ENCODE peak calls at places on chromosomes 13 and 19, in eight cellular contexts. One of them, this sample, is unnamed.
A peak's percentile ranks its signal among the peaks of the same experiment; 100 is the strongest.

GRCh38 chr19:12757544-12758274 is 6.1 kb downstream of the BEST2 start:
- DNase-seq in CD8-positive, alpha-beta T cell: peak; percentile 49
- DNase-seq in GM13976: peak; percentile 88
- DNase-seq in psoas muscle: peak; percentile 85
- DNase-seq in HFFc6: peak; percentile 60
- DNase-seq in neural progenitor cell: peak; percentile 90
- DNase-seq in fibroblast of the aortic adventitia: peak; percentile 57
- DNase-seq in bronchial epithelial cell: peak; percentile 40
- DNase-seq in this sample: peak; percentile 69

GRCh38 chr19:17749912-17750317 is 1.4 kb upstream of the FCHO1 start:
- DNase-seq in CD8-positive, alpha-beta T cell: peak; percentile 24
- DNase-seq in GM13976: no peak
- DNase-seq in psoas muscle: no peak
- DNase-seq in HFFc6: no peak
- DNase-seq in neural progenitor cell: no peak
- DNase-seq in fibroblast of the aortic adventitia: peak; percentile 9
- DNase-seq in bronchial epithelial cell: no peak
- DNase-seq in this sample: no peak

GRCh38 chr19:13906525-13906904 is 514 bp downstream of the CC2D1A start:
- DNase-seq in CD8-positive, alpha-beta T cell: peak; percentile 28
- DNase-seq in GM13976: no peak
- DNase-seq in psoas muscle: no peak
- DNase-seq in HFFc6: no peak
- DNase-seq in neural progenitor cell: no peak
- DNase-seq in fibroblast of the aortic adventitia: no peak
- DNase-seq in bronchial epithelial cell: no peak
- DNase-seq in this sample: no peak

GRCh38 chr19:52307275-52307674 is 10.3 kb downstream of the ZNF480 start:
- DNase-seq in CD8-positive, alpha-beta T cell: no peak
- DNase-seq in GM13976: no peak
- DNase-seq in psoas muscle: no peak
- DNase-seq in HFFc6: no peak
- DNase-seq in neural progenitor cell: peak; percentile 16
- DNase-seq in fibroblast of the aortic adventitia: peak; percentile 19
- DNase-seq in bronchial epithelial cell: no peak
- DNase-seq in this sample: no peak

GRCh38 chr19:46513461-46514236 is 18.0 kb upstream of the PNMA8B start:
- DNase-seq in CD8-positive, alpha-beta T cell: peak; percentile 83
- DNase-seq in GM13976: peak; percentile 87
- DNase-seq in psoas muscle: peak; percentile 89
- DNase-seq in HFFc6: peak; percentile 18
- DNase-seq in neural progenitor cell: peak; percentile 93
- DNase-seq in fibroblast of the aortic adventitia: peak; percentile 90
- DNase-seq in bronchial epithelial cell: peak; percentile 22
- DNase-seq in this sample: peak; percentile 74

GRCh38 chr19:35858311-35858710 is 1.6 kb downstream of the KIRREL2 start:
- DNase-seq in CD8-positive, alpha-beta T cell: no peak
- DNase-seq in GM13976: no peak
- DNase-seq in psoas muscle: no peak
- DNase-seq in HFFc6: no peak
- DNase-seq in neural progenitor cell: no peak
- DNase-seq in fibroblast of the aortic adventitia: no peak
- DNase-seq in bronchial epithelial cell: no peak
- DNase-seq in this sample: no peak

GRCh38 chr13:46756977-46757376 is 40.0 kb downstream of the ESD start:
- DNase-seq in CD8-positive, alpha-beta T cell: no peak
- DNase-seq in GM13976: no peak
- DNase-seq in psoas muscle: no peak
- DNase-seq in HFFc6: peak; percentile 4
- DNase-seq in neural progenitor cell: no peak
- DNase-seq in fibroblast of the aortic adventitia: peak; percentile 71
- DNase-seq in bronchial epithelial cell: peak; percentile 25
- DNase-seq in this sample: no peak

GRCh38 chr13:47829684-47830083 is 171.4 kb downstream of the SUCLA2 start:
- DNase-seq in CD8-positive, alpha-beta T cell: no peak
- DNase-seq in GM13976: no peak
- DNase-seq in psoas muscle: no peak
- DNase-seq in HFFc6: no peak
- DNase-seq in neural progenitor cell: no peak
- DNase-seq in fibroblast of the aortic adventitia: peak; percentile 41
- DNase-seq in bronchial epithelial cell: no peak
- DNase-seq in this sample: no peak

GRCh38 chr19:2695288-2695866 is 7.1 kb downstream of the GNG7 start:
- DNase-seq in CD8-positive, alpha-beta T cell: no peak
- DNase-seq in GM13976: no peak
- DNase-seq in psoas muscle: no peak
- DNase-seq in HFFc6: no peak
- DNase-seq in neural progenitor cell: no peak
- DNase-seq in fibroblast of the aortic adventitia: no peak
- DNase-seq in bronchial epithelial cell: no peak
- DNase-seq in this sample: no peak

GRCh38 chr19:23286477-23286876 is 36.3 kb upstream of the ZNF724 start:
- DNase-seq in CD8-positive, alpha-beta T cell: no peak
- DNase-seq in GM13976: no peak
- DNase-seq in psoas muscle: no peak
- DNase-seq in HFFc6: no peak
- DNase-seq in neural progenitor cell: peak; percentile 19
- DNase-seq in fibroblast of the aortic adventitia: no peak
- DNase-seq in bronchial epithelial cell: no peak
- DNase-seq in this sample: no peak

GRCh38 chr13:24923305-24923640 is 159.3 kb downstream of the RNF17 start:
- DNase-seq in CD8-positive, alpha-beta T cell: no peak
- DNase-seq in GM13976: peak; percentile 78
- DNase-seq in psoas muscle: no peak
- DNase-seq in HFFc6: peak; percentile 64
- DNase-seq in neural progenitor cell: no peak
- DNase-seq in fibroblast of the aortic adventitia: peak; percentile 92
- DNase-seq in bronchial epithelial cell: no peak
- DNase-seq in this sample: no peak

GRCh38 chr19:30846102-30846501 is 473.9 kb downstream of the ZNF536 start:
- DNase-seq in CD8-positive, alpha-beta T cell: no peak
- DNase-seq in GM13976: no peak
- DNase-seq in psoas muscle: no peak
- DNase-seq in HFFc6: no peak
- DNase-seq in neural progenitor cell: no peak
- DNase-seq in fibroblast of the aortic adventitia: no peak
- DNase-seq in bronchial epithelial cell: no peak
- DNase-seq in this sample: no peak

GRCh38 chr13:24308488-24309020 is 826 bp upstream of the C1QTNF9 start:
- DNase-seq in CD8-positive, alpha-beta T cell: no peak
- DNase-seq in GM13976: no peak
- DNase-seq in psoas muscle: no peak
- DNase-seq in HFFc6: no peak
- DNase-seq in neural progenitor cell: no peak
- DNase-seq in fibroblast of the aortic adventitia: no peak
- DNase-seq in bronchial epithelial cell: no peak
- DNase-seq in this sample: no peak

GRCh38 chr13:44546164-44546563 is 30.0 kb downstream of the TSC22D1 start:
- DNase-seq in CD8-positive, alpha-beta T cell: no peak
- DNase-seq in GM13976: no peak
- DNase-seq in psoas muscle: no peak
- DNase-seq in HFFc6: no peak
- DNase-seq in neural progenitor cell: no peak
- DNase-seq in fibroblast of the aortic adventitia: no peak
- DNase-seq in bronchial epithelial cell: no peak
- DNase-seq in this sample: no peak

GRCh38 chr19:56710437-56710836 is 38.9 kb upstream of the ZNF835 start:
- DNase-seq in CD8-positive, alpha-beta T cell: no peak
- DNase-seq in GM13976: no peak
- DNase-seq in psoas muscle: no peak
- DNase-seq in HFFc6: no peak
- DNase-seq in neural progenitor cell: no peak
- DNase-seq in fibroblast of the aortic adventitia: no peak
- DNase-seq in bronchial epithelial cell: no peak
- DNase-seq in this sample: no peak

GRCh38 chr19:19209372-19209771 is 2.4 kb upstream of the NCAN start:
- DNase-seq in CD8-positive, alpha-beta T cell: no peak
- DNase-seq in GM13976: no peak
- DNase-seq in psoas muscle: no peak
- DNase-seq in HFFc6: no peak
- DNase-seq in neural progenitor cell: no peak
- DNase-seq in fibroblast of the aortic adventitia: no peak
- DNase-seq in bronchial epithelial cell: no peak
- DNase-seq in this sample: no peak

GRCh38 chr19:16319466-16319865 is 5.2 kb upstream of the KLF2 start:
- DNase-seq in CD8-positive, alpha-beta T cell: peak; percentile 60
- DNase-seq in GM13976: no peak
- DNase-seq in psoas muscle: no peak
- DNase-seq in HFFc6: no peak
- DNase-seq in neural progenitor cell: no peak
- DNase-seq in fibroblast of the aortic adventitia: no peak
- DNase-seq in bronchial epithelial cell: no peak
- DNase-seq in this sample: no peak

GRCh38 chr13:33794576-33794975 is 23.4 kb upstream of the RFC3 start:
- DNase-seq in CD8-positive, alpha-beta T cell: no peak
- DNase-seq in GM13976: no peak
- DNase-seq in psoas muscle: no peak
- DNase-seq in HFFc6: no peak
- DNase-seq in neural progenitor cell: no peak
- DNase-seq in fibroblast of the aortic adventitia: no peak
- DNase-seq in bronchial epithelial cell: no peak
- DNase-seq in this sample: no peak

GRCh38 chr19:53507523-53508442 is 30.2 kb upstream of the ZNF331 start:
- DNase-seq in CD8-positive, alpha-beta T cell: no peak
- DNase-seq in GM13976: no peak
- DNase-seq in psoas muscle: no peak
- DNase-seq in HFFc6: no peak
- DNase-seq in neural progenitor cell: no peak
- DNase-seq in fibroblast of the aortic adventitia: no peak
- DNase-seq in bronchial epithelial cell: no peak
- DNase-seq in this sample: no peak
- TF ChIP-seq CTCF in CD8-positive, alpha-beta T cell: no peak
- TF ChIP-seq CTCF in GM13976: no peak
- TF ChIP-seq CTCF in psoas muscle: no peak
- TF ChIP-seq CTCF in HFFc6: no peak
- TF ChIP-seq CTCF in neural progenitor cell: no peak
- TF ChIP-seq CTCF in fibroblast of the aortic adventitia: no peak
- TF ChIP-seq CTCF in bronchial epithelial cell: no peak
- TF ChIP-seq CTCF in this sample: no peak

GRCh38 chr13:71017607-71018006 is 849.4 kb downstream of the DACH1 start:
- DNase-seq in CD8-positive, alpha-beta T cell: no peak
- DNase-seq in GM13976: no peak
- DNase-seq in psoas muscle: no peak
- DNase-seq in HFFc6: no peak
- DNase-seq in neural progenitor cell: no peak
- DNase-seq in fibroblast of the aortic adventitia: no peak
- DNase-seq in bronchial epithelial cell: no peak
- DNase-seq in this sample: no peak
- TF ChIP-seq CTCF in CD8-positive, alpha-beta T cell: no peak
- TF ChIP-seq CTCF in GM13976: no peak
- TF ChIP-seq CTCF in psoas muscle: no peak
- TF ChIP-seq CTCF in HFFc6: no peak
- TF ChIP-seq CTCF in neural progenitor cell: no peak
- TF ChIP-seq CTCF in fibroblast of the aortic adventitia: no peak
- TF ChIP-seq CTCF in bronchial epithelial cell: no peak
- TF ChIP-seq CTCF in this sample: no peak

DNA sequence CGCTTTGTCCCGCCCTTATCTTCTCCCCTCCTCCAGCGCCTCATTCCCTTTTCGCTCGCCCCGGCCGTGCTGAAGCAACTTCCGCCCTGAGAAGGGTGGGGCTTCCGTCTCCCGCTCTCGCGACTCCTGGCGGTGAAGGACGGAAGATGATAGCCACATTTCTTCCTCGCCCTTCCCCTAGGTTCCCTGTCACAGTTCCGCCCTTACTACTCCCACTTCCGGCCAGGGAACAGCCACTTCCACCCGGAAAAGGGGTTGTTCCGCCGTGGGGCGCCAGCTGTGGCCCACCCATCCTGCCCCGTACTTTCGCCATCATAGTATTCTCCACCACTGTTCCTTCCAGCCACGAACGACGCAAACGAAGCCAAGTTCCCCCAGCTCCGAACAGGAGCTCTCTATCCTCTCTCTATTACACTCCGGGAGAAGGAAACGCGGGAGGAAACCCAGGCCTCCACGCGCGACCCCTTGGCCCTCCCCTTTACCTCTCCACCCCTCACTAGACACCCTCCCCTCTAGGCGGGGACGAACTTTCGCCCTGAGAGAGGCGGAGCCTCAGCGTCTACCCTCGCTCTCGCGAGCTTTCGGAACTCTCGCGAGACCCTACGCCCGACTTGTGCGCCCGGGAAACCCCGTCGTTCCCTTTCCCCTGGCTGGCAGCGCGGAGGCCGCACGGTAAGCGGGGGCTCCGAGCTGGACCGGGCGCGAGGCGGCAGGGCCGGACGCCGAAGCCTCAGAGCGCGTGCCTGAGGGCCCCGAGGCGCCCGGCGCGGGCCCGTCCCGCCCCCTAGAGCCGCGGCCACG is at the start of gene RPS19:
- DNase-seq in CD8-positive, alpha-beta T cell: peak; percentile 99
- DNase-seq in GM13976: peak; percentile 97
- DNase-seq in psoas muscle: peak; percentile 99
- DNase-seq in HFFc6: peak; percentile 98
- DNase-seq in neural progenitor cell: peak; percentile 99
- DNase-seq in fibroblast of the aortic adventitia: peak; percentile 99
- DNase-seq in bronchial epithelial cell: peak; percentile 95
- DNase-seq in this sample: peak; percentile 98
- TF ChIP-seq CTCF in CD8-positive, alpha-beta T cell: peak; percentile 82
- TF ChIP-seq CTCF in GM13976: no peak
- TF ChIP-seq CTCF in psoas muscle: peak; percentile 60
- TF ChIP-seq CTCF in HFFc6: peak; percentile 86
- TF ChIP-seq CTCF in neural progenitor cell: peak; percentile 60
- TF ChIP-seq CTCF in fibroblast of the aortic adventitia: peak; percentile 63
- TF ChIP-seq CTCF in bronchial epithelial cell: peak; percentile 68
- TF ChIP-seq CTCF in this sample: no peak

GRCh38 chr13:39656325-39656677 is 839 bp downstream of the COG6 start:
- DNase-seq in CD8-positive, alpha-beta T cell: no peak
- DNase-seq in GM13976: no peak
- DNase-seq in psoas muscle: no peak
- DNase-seq in HFFc6: no peak
- DNase-seq in neural progenitor cell: peak; percentile 4
- DNase-seq in fibroblast of the aortic adventitia: peak; percentile 15
- DNase-seq in bronchial epithelial cell: peak; percentile 14
- DNase-seq in this sample: no peak

GRCh38 chr13:39655041-39655568 is 357 bp upstream of the COG6 start:
- DNase-seq in CD8-positive, alpha-beta T cell: no peak
- DNase-seq in GM13976: no peak
- DNase-seq in psoas muscle: no peak
- DNase-seq in HFFc6: no peak
- DNase-seq in neural progenitor cell: no peak
- DNase-seq in fibroblast of the aortic adventitia: no peak
- DNase-seq in bronchial epithelial cell: peak; percentile 2
- DNase-seq in this sample: no peak

DNA sequence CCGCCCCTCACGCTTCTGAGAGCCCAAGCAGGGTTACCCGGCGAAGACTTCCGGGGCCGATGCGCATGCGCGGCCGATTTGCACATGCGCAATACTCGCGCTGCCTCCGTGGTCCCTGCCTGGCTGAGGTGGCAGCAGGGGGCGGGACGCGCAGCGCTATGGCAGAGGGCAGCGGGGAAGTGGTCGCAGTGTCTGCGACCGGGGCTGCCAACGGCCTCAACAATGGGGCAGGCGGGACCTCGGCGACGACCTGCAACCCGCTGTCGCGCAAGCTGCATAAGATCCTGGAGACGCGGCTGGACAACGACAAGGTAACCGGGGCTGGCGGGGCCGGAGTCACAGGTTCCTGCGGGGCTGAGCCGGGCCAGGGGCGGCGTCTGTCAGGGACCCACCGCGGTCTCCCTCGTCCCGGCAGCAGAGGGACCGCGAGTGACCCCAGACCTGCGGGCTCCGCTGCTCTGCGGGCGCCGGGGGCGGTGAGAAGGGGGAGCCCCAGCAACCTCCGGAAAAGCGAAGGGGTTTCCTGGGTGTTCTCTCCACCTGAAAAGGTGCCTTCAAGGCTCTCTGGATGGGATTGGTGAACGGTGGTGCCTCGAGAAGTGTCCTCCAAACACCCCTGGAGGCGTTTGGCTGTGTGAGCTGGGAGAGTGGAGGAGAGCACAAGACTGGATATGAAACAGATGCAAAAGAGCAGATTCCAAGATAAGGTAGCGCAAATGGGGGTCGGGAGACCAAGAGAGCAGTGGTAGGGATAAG is at the start of gene COG6:
- DNase-seq in CD8-positive, alpha-beta T cell: peak; percentile 97
- DNase-seq in GM13976: peak; percentile 90
- DNase-seq in psoas muscle: peak; percentile 93
- DNase-seq in HFFc6: peak; percentile 72
- DNase-seq in neural progenitor cell: peak; percentile 92
- DNase-seq in fibroblast of the aortic adventitia: peak; percentile 86
- DNase-seq in bronchial epithelial cell: peak; percentile 79
- DNase-seq in this sample: peak; percentile 99
- TF ChIP-seq CTCF in CD8-positive, alpha-beta T cell: no peak
- TF ChIP-seq CTCF in GM13976: peak; percentile 12
- TF ChIP-seq CTCF in psoas muscle: no peak
- TF ChIP-seq CTCF in HFFc6: peak; percentile 37
- TF ChIP-seq CTCF in neural progenitor cell: no peak
- TF ChIP-seq CTCF in fibroblast of the aortic adventitia: no peak
- TF ChIP-seq CTCF in bronchial epithelial cell: peak; percentile 30
- TF ChIP-seq CTCF in this sample: no peak